ENCODE peak calls at places on chromosomes 11 and 22, in seven cellular contexts. B is A549, K is Peyer's patch, O is endothelial cell of umbilical vein, W is suprapubic skin, P is uterus, A is body of pancreas. S is an unnamed sample.
A peak's percentile ranks its signal among the peaks of the same experiment; 100 is the strongest.

GRCh38 chr22:33049125-33049729 is 9.0 kb downstream of the SYN3 start:
- DNase-seq in B (peak; percentile 69), W (peak; percentile 88), O (peak; percentile 30), A (peak; percentile 82), K (peak; percentile 56), P (peak; percentile 73), S (peak; percentile 82)

GRCh38 chr11:112874959-112875358 is 86.3 kb upstream of the NCAM1 start:
- DNase-seq in W (no peak), K (no peak), B (no peak), A (no peak), O (no peak), P (no peak), S (no peak)

GRCh38 chr22:48624401-48624800 is 1203.3 kb downstream of the BRD1 start:
- DNase-seq in A (peak; percentile 12), W (no peak), P (no peak), K (no peak), B (no peak), O (no peak), S (no peak)

GRCh38 chr11:94664336-94664735 is 97.2 kb downstream of the PIWIL4 start:
- DNase-seq in P (no peak), K (no peak), W (no peak), B (peak; percentile 5), O (peak; percentile 23), A (no peak), S (no peak)

GRCh38 chr11:8870461-8871282 is 40.3 kb upstream of the AKIP1 start:
- DNase-seq in K (no peak), P (peak; percentile 64), W (peak; percentile 81), A (peak; percentile 77), B (peak; percentile 86), O (peak; percentile 68), S (peak; percentile 5)

GRCh38 chr11:29224739-29225384 is 792.0 kb downstream of the KCNA4 start:
- DNase-seq in B (no peak), K (no peak), W (no peak), O (no peak), A (no peak), P (no peak), S (no peak)

GRCh38 chr11:113449743-113450142 is 25.5 kb downstream of the DRD2 start:
- DNase-seq in A (no peak), P (no peak), K (no peak), W (no peak), O (no peak), B (no peak), S (no peak)

GRCh38 chr11:82732734-82733443 is 775 bp downstream of the FAM181B start:
- DNase-seq in B (no peak), P (no peak), A (peak; percentile 52), W (no peak), O (peak; percentile 6), K (no peak), S (no peak)

GRCh38 chr22:48880749-48881148 is 946.9 kb downstream of the BRD1 start:
- DNase-seq in P (no peak), W (no peak), A (no peak), K (no peak), O (no peak), B (no peak), S (no peak)

GRCh38 chr11:32233276-32233675 is 142.4 kb downstream of the RCN1 start:
- DNase-seq in K (no peak), O (no peak), W (no peak), A (no peak), B (no peak), P (no peak), S (no peak)

GRCh38 chr22:33303109-33303508 is 244.9 kb upstream of the SYN3 start:
- DNase-seq in O (no peak), W (no peak), K (no peak), P (no peak), A (no peak), B (no peak), S (no peak)

GRCh38 chr11:69560141-69560790 is 78.8 kb downstream of the LINC01488 start:
- DNase-seq in A (no peak), K (no peak), O (no peak), W (peak; percentile 29), B (no peak), P (no peak), S (no peak)

GRCh38 chr22:19566599-19567382 is 42.6 kb upstream of the CLDN5 start:
- DNase-seq in P (peak; percentile 30), O (no peak), B (no peak), A (no peak), W (no peak), K (no peak), S (no peak)

GRCh38 chr11:27926469-27926868 is 181.5 kb downstream of the KIF18A start:
- DNase-seq in O (no peak), A (no peak), K (no peak), W (no peak), B (no peak), P (no peak), S (no peak)

GRCh38 chr11:107679255-107680024 is 32.4 kb downstream of the SLN start:
- DNase-seq in O (no peak), B (no peak), K (no peak), W (no peak), A (no peak), P (no peak), S (no peak)

GRCh38 chr11:130413383-130414106 is 14.9 kb downstream of the ADAMTS8 start:
- DNase-seq in P (no peak), B (peak; percentile 36), A (no peak), O (no peak), K (no peak), W (no peak), S (no peak)

GRCh38 chr11:60984616-60985015 is 13.1 kb downstream of the CD6 start:
- DNase-seq in O (no peak), W (no peak), A (no peak), K (no peak), P (no peak), B (no peak), S (no peak)

GRCh38 chr11:60985501-60985900 is 14.0 kb downstream of the CD6 start:
- DNase-seq in B (no peak), W (no peak), O (no peak), A (no peak), P (no peak), K (no peak), S (no peak)

GRCh38 chr11:60985991-60986915 is 14.8 kb downstream of the CD6 start:
- DNase-seq in P (no peak), B (peak; percentile 13), W (no peak), K (peak; percentile 91), A (peak; percentile 51), O (no peak), S (no peak)

GRCh38 chr11:60982184-60982583 is 10.7 kb downstream of the CD6 start:
- DNase-seq in B (no peak), O (no peak), A (no peak), P (no peak), K (no peak), W (no peak), S (no peak)

GRCh38 chr11:60984149-60984548 is 12.7 kb downstream of the CD6 start:
- DNase-seq in A (no peak), W (no peak), B (no peak), P (no peak), O (no peak), K (no peak), S (no peak)
- TF ChIP-seq POLR2A in A (no peak), W (no peak), B (no peak), P (no peak), O (no peak), K (no peak), S (no peak)

DNA sequence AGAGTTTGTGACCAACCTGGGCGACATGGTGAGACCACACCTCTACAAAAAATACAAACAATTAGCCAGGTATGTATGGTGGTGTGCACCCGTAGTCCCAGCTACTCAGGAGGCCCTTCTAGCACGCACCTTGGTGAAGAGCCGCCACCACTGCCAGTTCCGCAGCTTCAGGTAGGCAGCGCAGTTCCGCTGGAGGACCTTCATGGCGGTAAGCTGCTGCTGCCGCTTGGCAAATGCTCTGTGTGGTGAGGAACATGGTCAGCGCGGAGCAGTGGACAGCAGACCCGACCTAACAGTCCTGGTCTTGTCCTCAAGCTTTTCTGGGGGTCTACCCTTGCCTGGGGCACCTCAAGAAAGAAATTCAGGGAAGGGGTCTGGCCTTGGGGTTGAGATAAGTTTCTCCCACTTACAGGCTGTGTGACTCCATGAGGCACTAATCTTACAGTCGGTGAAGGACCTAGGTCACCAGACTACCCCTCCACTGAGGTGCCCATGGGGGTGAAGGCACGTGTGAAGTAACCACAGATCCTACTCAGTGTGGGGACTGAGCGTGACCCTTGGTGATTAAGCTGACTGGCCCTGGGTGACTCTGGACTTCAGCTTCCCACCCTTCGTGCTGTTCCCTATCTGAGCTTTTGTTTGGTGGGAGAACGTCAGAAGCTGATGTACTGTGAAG is 49.6 kb downstream of the APOL1 start:
- DNase-seq in O (no peak), A (no peak), K (no peak), B (no peak), P (no peak), W (no peak), S (no peak)
- TF ChIP-seq POLR2A in O (no peak), A (no peak), K (no peak), B (no peak), P (no peak), W (no peak), S (no peak)

DNA sequence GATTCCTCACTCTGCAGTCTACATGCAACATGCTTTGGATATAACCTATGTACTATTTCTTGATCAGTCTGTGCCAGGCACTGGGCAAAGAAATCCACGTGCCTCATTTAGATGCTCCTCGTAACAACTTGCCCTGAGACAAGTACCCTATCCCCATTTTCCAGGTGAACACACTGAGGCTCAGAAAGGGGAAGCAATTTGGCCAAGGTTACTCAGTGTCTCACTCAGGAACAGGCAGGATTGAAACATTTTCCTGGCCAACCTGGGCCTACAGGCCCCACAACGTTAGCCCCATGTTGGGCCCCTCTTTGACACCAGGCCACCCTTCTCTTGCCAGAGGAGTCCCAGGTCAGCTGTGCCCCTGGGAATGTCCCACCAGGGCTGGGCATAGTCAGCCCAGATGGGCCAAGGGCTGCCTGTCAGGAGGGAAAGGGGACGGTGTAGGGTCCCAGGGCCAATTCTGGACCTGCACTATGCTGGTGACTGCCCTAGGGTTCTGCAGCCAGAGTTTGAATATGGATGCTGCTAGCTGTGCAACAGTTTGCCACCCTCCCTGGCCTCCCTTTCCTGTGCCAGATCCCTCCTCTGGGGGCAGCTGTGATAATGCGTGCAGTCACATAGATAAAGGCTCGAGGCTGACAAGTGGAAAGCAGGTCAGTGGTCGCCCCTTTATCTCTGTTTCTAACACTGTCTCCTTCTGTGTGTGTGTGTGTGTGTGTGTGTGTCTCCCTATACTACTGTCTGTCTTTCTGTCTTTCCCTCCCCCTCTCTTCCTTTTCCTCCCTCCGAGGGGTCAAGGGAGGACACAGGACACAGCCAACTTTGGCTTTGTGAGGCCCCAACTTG is 10.4 kb upstream of the EMID1 start:
- DNase-seq in W (no peak), A (no peak), O (no peak), P (no peak), B (no peak), K (no peak), S (peak; percentile 99)
- TF ChIP-seq POLR2A in W (no peak), A (no peak), O (no peak), P (no peak), B (no peak), K (no peak), S (peak; percentile 72)

DNA sequence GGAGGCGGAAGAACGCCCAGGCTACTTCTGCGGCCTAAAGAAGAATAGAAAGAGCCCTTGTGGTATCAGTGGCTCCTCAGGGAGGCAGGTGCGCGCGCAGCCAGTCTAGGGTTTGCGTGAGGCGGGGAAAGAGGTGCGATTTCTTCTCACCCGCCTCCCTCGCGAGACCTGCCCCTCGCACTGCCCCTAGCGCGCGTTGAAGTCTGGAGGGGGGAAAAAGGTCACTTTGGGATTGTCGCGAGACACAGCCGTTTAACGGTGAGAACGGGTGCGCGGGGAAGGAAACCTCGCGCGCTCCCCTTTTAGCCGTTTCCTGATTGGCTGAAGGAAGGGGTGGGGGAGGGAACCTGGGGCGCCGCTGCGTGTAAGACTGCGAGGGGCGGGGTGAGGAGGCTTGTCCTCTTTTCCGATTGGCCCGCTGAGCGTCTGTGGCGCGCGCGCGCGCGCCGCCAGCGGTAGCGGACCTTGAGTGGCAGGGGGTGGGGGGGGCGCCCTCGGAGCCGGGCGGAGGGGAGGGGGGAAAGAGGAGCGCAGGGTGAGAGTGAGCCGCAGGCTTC is at the start of gene ZFP91:
- DNase-seq in B (peak; percentile 98), O (peak; percentile 99), W (peak; percentile 99), A (peak; percentile 99), P (peak; percentile 99), K (peak; percentile 98), S (peak; percentile 99)
- TF ChIP-seq POLR2A in B (peak; percentile 64), O (no peak), W (peak; percentile 90), A (peak; percentile 84), P (peak; percentile 68), K (peak; percentile 73), S (no peak)